ENCODE peak calls at places on chromosomes 4 and X, in seven cellular contexts. P is Right ventricle myocardium superior, Q is cardiac fibroblast, I is H54, D is posterior vena cava, W is osteocyte, U is naive B cell. B is an unnamed sample.

GRCh38 chr4:80407246-80407645 is 71.7 kb downstream of the CFAP299 start:
- DNase-seq in P (peak), Q (peak), I (no peak), D (peak), W (no peak), U (no peak), B (peak)

GRCh38 chr4:180350866-180351350 is 1892.3 kb upstream of the TENM3 start:
- DNase-seq in P (no peak), Q (no peak), I (no peak), D (no peak), W (no peak), U (no peak), B (no peak)

GRCh38 chr4:142883433-142883832 is 37.3 kb upstream of the INPP4B start:
- DNase-seq in P (no peak), Q (peak), I (no peak), D (no peak), W (no peak), U (no peak), B (no peak)

GRCh38 chr4:138062929-138063328 is 179.2 kb downstream of the SLC7A11 start:
- DNase-seq in P (no peak), Q (peak), I (no peak), D (no peak), W (no peak), U (no peak), B (no peak)

GRCh38 chr4:112515278-112516075 is 503 bp downstream of the NEUROG2 start:
- DNase-seq in P (peak), Q (peak), I (peak), D (no peak), W (peak), U (peak), B (no peak)

GRCh38 chrX:23465105-23465791 is 130.6 kb downstream of the PTCHD1 start:
- DNase-seq in P (no peak), Q (no peak), I (no peak), D (no peak), W (no peak), U (no peak), B (no peak)

GRCh38 chrX:74924449-74925209 is 623 bp downstream of the NEXMIF start:
- DNase-seq in P (peak), Q (peak), I (no peak), D (peak), W (peak), U (no peak), B (peak)

GRCh38 chrX:68686684-68687045 is 39.2 kb downstream of the STARD8 start:
- DNase-seq in P (peak), Q (peak), I (no peak), D (no peak), W (no peak), U (no peak), B (no peak)

GRCh38 chr4:130203571-130203970 is 1107.6 kb downstream of the C4orf33 start:
- DNase-seq in P (no peak), Q (no peak), I (no peak), D (no peak), W (no peak), U (no peak), B (no peak)

B was measured in psoas muscle.